ENCODE peak calls at places on chromosomes 5 and 9, in seven cellular contexts. B is stomach, L is uterus, O is AG09309, V is cardiac fibroblast, P is ovary, E is heart right ventricle. D is an unnamed sample.

GRCh38 chr5:132826424-132827082 is 3.9 kb downstream of the SHROOM1 start:
- DNase-seq in B (no peak), L (no peak), O (no peak), V (no peak), P (no peak), E (no peak), D (no peak)

GRCh38 chr9:8855046-8855445 is 1055.5 kb upstream of the DMAC1 start:
- DNase-seq in B (no peak), L (no peak), O (no peak), V (peak), P (no peak), E (no peak), D (no peak)

GRCh38 chr5:34464820-34465219 is 191.3 kb upstream of the RAI14 start:
- DNase-seq in B (no peak), L (no peak), O (no peak), V (no peak), P (no peak), E (no peak), D (no peak)

GRCh38 chr5:43854697-43855292 is 251.8 kb downstream of the NNT start:
- DNase-seq in B (no peak), L (no peak), O (no peak), V (peak), P (no peak), E (no peak), D (peak)

GRCh38 chr5:65050140-65050539 is 281.4 kb downstream of the CWC27 start:
- DNase-seq in B (no peak), L (no peak), O (no peak), V (no peak), P (no peak), E (no peak), D (no peak)

GRCh38 chr5:35608881-35609779 is 8.5 kb upstream of the SPEF2 start:
- DNase-seq in B (no peak), L (no peak), O (peak), V (no peak), P (no peak), E (no peak), D (peak)

GRCh38 chr5:115543931-115544370 is 624 bp downstream of the FEM1C start:
- DNase-seq in B (peak), L (peak), O (peak), V (peak), P (peak), E (peak), D (peak)

GRCh38 chr5:123367739-123368138 is 55.5 kb downstream of the CEP120 start:
- DNase-seq in B (no peak), L (no peak), O (peak), V (peak), P (no peak), E (no peak), D (peak)

GRCh38 chr9:35516481-35516880 is 26.6 kb downstream of the RUSC2 start:
- DNase-seq in B (no peak), L (no peak), O (no peak), V (peak), P (no peak), E (no peak), D (peak)

GRCh38 chr5:78979117-78979742 is 5.9 kb downstream of the ARSB start:
- DNase-seq in B (no peak), L (no peak), O (no peak), V (no peak), P (no peak), E (no peak), D (no peak)

GRCh38 chr9:29437515-29437914 is 1864.2 kb upstream of the C9orf72 start:
- DNase-seq in B (no peak), L (no peak), O (no peak), V (no peak), P (no peak), E (no peak), D (no peak)

GRCh38 chr9:95264954-95265615 is 52.4 kb downstream of the FANCC start:
- DNase-seq in B (no peak), L (no peak), O (peak), V (peak), P (no peak), E (no peak), D (peak)

GRCh38 chr5:80276186-80276585 is 20.3 kb upstream of the SERINC5 start:
- DNase-seq in B (no peak), L (no peak), O (no peak), V (no peak), P (no peak), E (no peak), D (no peak)

GRCh38 chr9:96453625-96454024 is 3.7 kb downstream of the HABP4 start:
- DNase-seq in B (no peak), L (no peak), O (no peak), V (peak), P (no peak), E (no peak), D (peak)

GRCh38 chr5:24167791-24168190 is 477.0 kb downstream of the CDH10 start:
- DNase-seq in B (no peak), L (no peak), O (no peak), V (no peak), P (no peak), E (no peak), D (no peak)

GRCh38 chr9:114000671-114001409 is 77.3 kb downstream of the AMBP start:
- DNase-seq in B (peak), L (no peak), O (no peak), V (no peak), P (peak), E (no peak), D (peak)

GRCh38 chr9:136117291-136118060 is 1.2 kb downstream of the TMEM250 start:
- DNase-seq in B (peak), L (no peak), O (no peak), V (peak), P (no peak), E (peak), D (peak)

GRCh38 chr9:110821064-110821463 is 152.5 kb downstream of the MUSK start:
- DNase-seq in B (no peak), L (no peak), O (no peak), V (peak), P (no peak), E (no peak), D (no peak)

GRCh38 chr5:56729488-56729887 is 85.9 kb upstream of the MAP3K1 start:
- DNase-seq in B (no peak), L (no peak), O (no peak), V (no peak), P (no peak), E (no peak), D (no peak)

GRCh38 chr9:74496819-74497749 is at the start of gene RORB:
- DNase-seq in B (peak), L (peak), O (no peak), V (peak), P (no peak), E (peak), D (peak)

DNA sequence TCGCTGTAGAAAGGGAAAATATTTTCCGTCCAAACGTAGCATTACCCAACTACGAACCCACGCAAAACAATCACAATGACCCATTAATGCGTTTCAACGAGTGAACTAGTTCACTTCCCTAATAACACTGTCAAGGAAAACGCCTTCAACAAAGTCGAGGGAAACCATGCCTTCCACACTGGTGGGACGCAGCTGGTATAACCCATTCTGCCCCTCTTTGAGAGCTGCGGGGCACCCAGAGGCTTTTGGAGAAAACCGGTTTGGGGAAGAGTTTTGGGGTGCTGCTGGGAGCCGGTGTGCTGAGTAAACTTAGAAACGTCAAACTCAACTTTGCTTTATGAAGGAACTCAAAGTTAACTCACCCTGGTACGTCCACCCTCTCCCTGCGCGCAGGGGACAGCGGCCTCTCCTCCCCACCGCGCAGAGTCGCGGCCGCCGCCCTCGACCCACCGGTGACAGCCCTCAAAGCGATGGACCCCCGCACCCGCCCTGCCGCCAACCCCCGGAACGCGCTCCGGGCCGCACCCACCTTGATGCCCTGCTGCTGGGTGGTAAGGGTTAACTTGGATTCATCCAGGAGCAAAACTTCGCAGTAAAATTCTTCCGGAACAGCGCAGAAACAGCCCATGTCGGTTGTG is 546 bp downstream of the EPB41L4A start:
- DNase-seq in B (no peak), L (no peak), O (no peak), V (no peak), P (peak), E (peak), D (no peak)
- H3K4me3 ChIP-seq in B (peak), L (peak), O (peak), V (peak), P (peak), E (peak), D (peak)

GRCh38 chr9:122370303-122370702 is 521 bp upstream of the PTGS1 start:
- DNase-seq in B (no peak), L (no peak), O (no peak), V (no peak), P (no peak), E (peak), D (no peak)
- H3K4me3 ChIP-seq in B (peak), L (no peak), O (no peak), V (peak), P (no peak), E (peak), D (peak)

GRCh38 chr5:118762291-118762690 is 226.1 kb downstream of the DTWD2 start:
- DNase-seq in B (no peak), L (no peak), O (no peak), V (no peak), P (no peak), E (no peak), D (no peak)
- H3K4me3 ChIP-seq in B (no peak), L (no peak), O (no peak), V (no peak), P (no peak), E (no peak), D (no peak)

GRCh38 chr9:133167769-133168168 is 4.1 kb upstream of the GBGT1 start:
- DNase-seq in B (no peak), L (no peak), O (no peak), V (no peak), P (no peak), E (no peak), D (no peak)

GRCh38 chr9:133168432-133168831 is 4.7 kb upstream of the GBGT1 start:
- DNase-seq in B (no peak), L (no peak), O (no peak), V (no peak), P (no peak), E (no peak), D (no peak)

GRCh38 chr9:133167096-133167695 is 3.5 kb upstream of the GBGT1 start:
- DNase-seq in B (no peak), L (no peak), O (no peak), V (no peak), P (no peak), E (no peak), D (no peak)

GRCh38 chr9:133164209-133164590 is 486 bp upstream of the GBGT1 start:
- DNase-seq in B (no peak), L (no peak), O (no peak), V (no peak), P (no peak), E (no peak), D (no peak)

GRCh38 chr9:133166392-133166791 is 2.7 kb upstream of the GBGT1 start:
- DNase-seq in B (no peak), L (no peak), O (no peak), V (no peak), P (no peak), E (no peak), D (no peak)
- H3K4me3 ChIP-seq in B (no peak), L (no peak), O (no peak), V (no peak), P (no peak), E (no peak), D (no peak)

GRCh38 chr9:26951794-26952193 is 4.4 kb upstream of the IFT74 start:
- DNase-seq in B (no peak), L (no peak), O (no peak), V (no peak), P (no peak), E (no peak), D (no peak)

GRCh38 chr9:26950521-26950920 is 3.5 kb upstream of the PLAA start:
- DNase-seq in B (no peak), L (no peak), O (no peak), V (no peak), P (no peak), E (no peak), D (no peak)

GRCh38 chr9:26955921-26956886 is at the start of gene IFT74:
- DNase-seq in B (peak), L (peak), O (peak), V (peak), P (peak), E (peak), D (peak)

GRCh38 chr9:26954050-26954508 is 2.1 kb upstream of the IFT74 start:
- DNase-seq in B (no peak), L (no peak), O (peak), V (no peak), P (no peak), E (no peak), D (no peak)

DNA sequence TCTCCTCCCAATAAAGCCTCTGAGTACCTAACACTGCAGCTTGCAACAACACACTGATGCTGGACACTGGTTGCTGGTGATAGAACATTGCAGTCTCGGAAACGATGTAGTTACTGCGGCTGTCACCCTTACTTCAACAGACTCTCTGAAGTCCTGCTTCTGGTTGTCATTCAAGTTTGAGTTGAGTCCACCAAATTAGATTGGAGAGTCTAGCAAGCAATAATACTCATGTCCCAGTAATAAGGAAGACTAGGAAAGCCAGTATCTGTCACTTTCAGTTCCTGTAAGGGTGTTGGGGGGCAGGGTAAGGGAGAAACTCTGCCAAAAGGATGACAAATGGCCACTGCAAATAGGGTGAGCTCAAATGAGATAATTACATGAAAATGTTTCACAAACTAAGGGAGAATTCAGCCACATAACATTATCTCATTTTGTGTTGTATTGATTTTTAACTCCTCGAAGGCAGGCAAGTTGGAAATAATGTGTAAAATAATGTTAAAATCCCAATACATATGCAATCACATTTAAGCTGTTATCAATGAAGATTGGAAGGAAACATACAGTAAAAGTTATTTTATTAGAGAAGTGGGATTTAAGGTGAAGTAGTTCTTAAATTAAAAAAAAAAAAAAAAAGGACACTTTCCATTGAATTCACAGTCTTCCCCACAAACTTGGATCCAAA is 849 bp upstream of the IFT74 start:
- DNase-seq in B (no peak), L (no peak), O (no peak), V (peak), P (no peak), E (no peak), D (peak)
- H3K4me3 ChIP-seq in B (peak), L (peak), O (peak), V (peak), P (peak), E (peak), D (peak)

DNA sequence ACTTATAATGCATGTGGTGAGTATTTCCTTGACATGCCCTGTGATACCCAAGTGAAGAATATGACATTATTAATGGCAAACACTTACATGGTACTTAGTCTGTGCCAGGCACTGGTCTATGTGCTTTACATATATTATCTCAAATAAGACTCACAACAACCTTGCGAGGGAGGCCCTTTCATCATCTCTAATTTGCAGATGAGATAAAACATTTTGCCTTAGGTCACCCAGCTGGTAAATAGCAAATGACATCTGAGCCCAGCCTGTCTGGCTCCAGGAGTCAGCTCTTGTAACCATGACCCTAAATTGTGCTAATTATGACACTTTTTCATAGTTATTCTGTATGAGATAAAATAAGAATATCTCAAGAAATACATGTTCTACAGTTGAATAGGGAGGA is 125.9 kb upstream of the HAPLN1 start:
- DNase-seq in B (no peak), L (no peak), O (no peak), V (no peak), P (no peak), E (no peak), D (no peak)
- H3K4me3 ChIP-seq in B (no peak), L (no peak), O (no peak), V (no peak), P (no peak), E (no peak), D (no peak)

GRCh38 chr9:107732781-107733529 is 243.4 kb upstream of the KLF4 start:
- DNase-seq in B (peak), L (peak), O (no peak), V (peak), P (peak), E (no peak), D (peak)
- H3K4me3 ChIP-seq in B (no peak), L (peak), O (no peak), V (no peak), P (peak), E (peak), D (peak)

DNA sequence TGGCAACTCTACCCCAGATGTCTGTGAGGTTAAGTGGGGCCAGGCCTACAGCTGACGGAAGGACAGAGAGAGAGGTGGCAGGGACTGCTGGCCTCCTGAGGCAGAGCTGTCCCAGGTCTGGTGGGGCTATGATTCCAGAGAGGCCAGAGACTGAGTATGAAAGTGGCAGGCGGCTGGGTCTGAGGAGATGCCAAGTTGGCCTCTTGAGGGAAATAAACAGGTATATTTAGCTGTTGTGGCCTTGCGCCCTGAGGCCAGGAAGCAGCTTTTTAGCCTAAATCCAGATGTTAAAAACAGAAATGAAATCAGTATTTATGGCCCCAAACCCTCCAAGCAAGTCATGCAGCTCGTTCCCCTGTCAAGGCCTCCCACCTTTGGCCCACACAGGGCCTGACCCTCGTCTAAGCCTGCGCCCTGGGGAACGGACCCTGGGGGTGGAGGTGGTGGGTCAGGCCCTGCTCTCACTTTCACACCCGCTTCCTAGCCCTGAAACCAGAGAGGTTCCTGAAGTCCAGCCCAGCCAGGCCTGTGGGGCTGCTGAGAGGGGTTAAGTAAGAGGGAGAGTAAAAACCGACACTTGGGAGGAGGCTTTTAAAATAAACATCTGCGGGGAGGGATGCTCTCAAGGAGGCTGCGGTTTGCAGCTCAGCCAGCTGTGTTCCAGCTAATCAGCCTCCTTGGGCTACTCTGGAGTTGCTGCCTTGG is 18.7 kb downstream of the PCDHGC5 start:
- DNase-seq in B (no peak), L (peak), O (no peak), V (peak), P (peak), E (peak), D (peak)
- H3K4me3 ChIP-seq in B (no peak), L (no peak), O (no peak), V (no peak), P (no peak), E (no peak), D (peak)

DNA sequence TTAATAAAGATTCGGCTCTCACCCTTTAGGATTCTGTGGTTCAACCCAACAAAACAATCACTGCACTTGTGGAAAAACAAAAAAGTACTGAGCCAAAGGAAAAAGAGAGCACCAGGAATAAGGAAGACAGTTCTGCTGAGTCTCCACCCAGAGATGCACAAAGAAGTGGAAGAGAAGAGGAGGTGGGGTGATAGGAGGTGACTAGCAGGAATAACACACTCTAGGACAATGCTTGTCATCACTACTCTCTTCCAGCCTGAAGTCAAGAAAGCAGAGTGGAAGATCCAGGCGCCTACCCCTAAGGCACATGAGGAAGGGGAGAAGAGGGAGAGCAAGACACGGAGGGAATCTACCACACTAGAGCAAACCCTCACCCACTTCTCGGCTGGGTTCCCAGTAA is 1.8 kb downstream of the SLIT3 start:
- DNase-seq in B (no peak), L (no peak), O (no peak), V (no peak), P (no peak), E (no peak), D (peak)
- H3K4me3 ChIP-seq in B (peak), L (peak), O (peak), V (peak), P (peak), E (peak), D (peak)

D was measured in AG10803.